ENCODE peak calls at places on chromosomes 16 and 17, in six cellular contexts. A, K, W, D, G and Z are unnamed samples.

GRCh38 chr16:57536306-57537193 is at the start of gene CCDC102A:
- DNase-seq in A (peak; percentile 51), K (peak; percentile 40), D (peak; percentile 47), G (peak; percentile 37), W (no peak), Z (peak; percentile 40)

GRCh38 chr16:57043248-57043647 is 49.1 kb upstream of the CPNE2 start:
- DNase-seq in A (no peak), G (no peak), K (no peak), W (no peak), D (no peak), Z (no peak)

GRCh38 chr17:51214920-51215319 is 44.9 kb downstream of the MBTD1 start:
- DNase-seq in W (no peak), A (no peak), K (no peak), G (no peak), D (no peak), Z (no peak)

GRCh38 chr17:59425085-59425901 is 93.8 kb downstream of the YPEL2 start:
- DNase-seq in W (peak; percentile 65), K (no peak), G (no peak), D (no peak), A (no peak), Z (peak; percentile 41)

GRCh38 chr17:28745777-28746473 is 2.1 kb downstream of the TRAF4 start:
- DNase-seq in A (no peak), G (peak; percentile 88), K (no peak), W (no peak), D (no peak), Z (no peak)

GRCh38 chr16:89425523-89425922 is 64.8 kb downstream of the ANKRD11 start:
- DNase-seq in K (no peak), D (no peak), W (no peak), G (no peak), A (no peak), Z (no peak)

GRCh38 chr17:29176500-29177351 is 3.5 kb downstream of the MYO18A start:
- DNase-seq in D (peak; percentile 27), K (peak; percentile 40), A (peak; percentile 62), W (peak; percentile 73), G (peak; percentile 59), Z (peak; percentile 52)

GRCh38 chr17:37447641-37448040 is 41.0 kb downstream of the TADA2A start:
- DNase-seq in W (no peak), G (peak; percentile 55), A (no peak), D (no peak), K (no peak), Z (no peak)

GRCh38 chr17:43114101-43114691 is 11.0 kb downstream of the BRCA1 start:
- DNase-seq in K (no peak), D (no peak), W (no peak), A (no peak), G (no peak), Z (no peak)

GRCh38 chr17:48246623-48247022 is 139.1 kb downstream of the SNX11 start:
- DNase-seq in W (no peak), G (peak; percentile 50), K (no peak), D (no peak), A (no peak), Z (no peak)

GRCh38 chr16:67758966-67759365 is 39.9 kb upstream of the GFOD2 start:
- DNase-seq in D (no peak), G (no peak), A (no peak), K (no peak), W (no peak), Z (no peak)

GRCh38 chr17:79940381-79941087 is 95.1 kb downstream of the TBC1D16 start:
- DNase-seq in A (no peak), K (no peak), W (peak; percentile 16), G (no peak), D (no peak), Z (no peak)